ENCODE peak calls at places on chromosomes 1 and 21, in seven cellular contexts. F is stimulated activated CD8-positive, alpha-beta memory T cell treated with anti-CD3 and anti-CD28 coated beads, Interleukin-15, amount 100 ng/mL, for 4 hours; O is GM03348; K is T-helper 9 cell; S is right cardiac atrium; E is fibroblast of lung; J is breast epithelium. Q is an unnamed sample.

GRCh38 chr1:213507472-213508223 is 456.6 kb downstream of the RPS6KC1 start:
- DNase-seq in F (no peak), O (no peak), K (no peak), S (no peak), E (no peak), J (no peak), Q (no peak)

GRCh38 chr1:62210960-62211359 is 16.3 kb downstream of the L1TD1 start:
- DNase-seq in F (no peak), O (no peak), K (no peak), S (no peak), E (no peak), J (no peak), Q (no peak)

GRCh38 chr1:113846391-113847035 is 25.0 kb downstream of the PTPN22 start:
- DNase-seq in F (no peak), O (no peak), K (no peak), S (no peak), E (no peak), J (no peak), Q (no peak)

GRCh38 chr1:13828454-13829151 is 128.6 kb downstream of the PRDM2 start:
- DNase-seq in F (no peak), O (no peak), K (no peak), S (no peak), E (no peak), J (peak; percentile 12), Q (no peak)

GRCh38 chr1:66933887-66934700 is 9.3 kb downstream of the MIER1 start:
- DNase-seq in F (no peak), O (no peak), K (no peak), S (no peak), E (no peak), J (no peak), Q (no peak)

GRCh38 chr1:202811296-202812175 is 782 bp downstream of the PCAT6 start:
- DNase-seq in F (no peak), O (peak; percentile 57), K (peak; percentile 4), S (no peak), E (peak; percentile 8), J (peak; percentile 21), Q (no peak)

GRCh38 chr1:147109762-147110161 is 62.5 kb downstream of the PRKAB2 start:
- DNase-seq in F (no peak), O (no peak), K (no peak), S (no peak), E (no peak), J (peak; percentile 26), Q (peak; percentile 65)

GRCh38 chr1:36663772-36664430 is 181.2 kb upstream of the CSF3R start:
- DNase-seq in F (no peak), O (no peak), K (no peak), S (no peak), E (no peak), J (no peak), Q (no peak)

GRCh38 chr21:45309069-45309521 is 21.4 kb upstream of the POFUT2 start:
- DNase-seq in F (no peak), O (peak; percentile 65), K (peak; percentile 52), S (peak; percentile 81), E (peak; percentile 72), J (no peak), Q (no peak)

GRCh38 chr1:59434336-59434735 is 137.4 kb downstream of the FGGY start:
- DNase-seq in F (no peak), O (peak; percentile 51), K (no peak), S (no peak), E (no peak), J (no peak), Q (no peak)

GRCh38 chr1:47507921-47508894 is 70.4 kb downstream of the FOXD2 start:
- DNase-seq in F (peak; percentile 13), O (peak; percentile 40), K (no peak), S (peak; percentile 22), E (no peak), J (no peak), Q (no peak)

GRCh38 chr1:57353589-57353988 is 70.3 kb downstream of the DAB1 start:
- DNase-seq in F (no peak), O (peak; percentile 36), K (no peak), S (no peak), E (peak; percentile 39), J (no peak), Q (no peak)

GRCh38 chr1:156689035-156689959 is 12.1 kb upstream of the NES start:
- DNase-seq in F (peak; percentile 49), O (peak; percentile 92), K (peak; percentile 67), S (peak; percentile 76), E (peak; percentile 83), J (peak; percentile 72), Q (no peak)

GRCh38 chr1:17665950-17666720 is 89.0 kb upstream of the ACTL8 start:
- DNase-seq in F (no peak), O (no peak), K (no peak), S (no peak), E (no peak), J (no peak), Q (no peak)

GRCh38 chr1:194133152-194133551 is 946.7 kb upstream of the B3GALT2 start:
- DNase-seq in F (no peak), O (no peak), K (no peak), S (no peak), E (no peak), J (no peak), Q (no peak)

GRCh38 chr1:209569445-209570207 is 13.9 kb upstream of the CAMK1G start:
- DNase-seq in F (peak; percentile 30), O (peak; percentile 69), K (peak; percentile 70), S (peak; percentile 79), E (peak; percentile 80), J (peak; percentile 75), Q (peak; percentile 66)

GRCh38 chr1:54284781-54285563 is 85.0 kb downstream of the MRPL37 start:
- DNase-seq in F (no peak), O (no peak), K (no peak), S (no peak), E (no peak), J (no peak), Q (no peak)

GRCh38 chr1:110336300-110337039 is 2.7 kb upstream of the RBM15 start:
- DNase-seq in F (no peak), O (no peak), K (no peak), S (no peak), E (no peak), J (no peak), Q (peak; percentile 32)

GRCh38 chr21:33940846-33941245 is 25.2 kb upstream of the ATP5PO start:
- DNase-seq in F (no peak), O (no peak), K (no peak), S (no peak), E (peak; percentile 57), J (no peak), Q (no peak)

GRCh38 chr1:84247425-84248220 is 53.9 kb upstream of the SAMD13 start:
- DNase-seq in F (no peak), O (no peak), K (no peak), S (no peak), E (peak; percentile 96), J (no peak), Q (peak; percentile 89)

GRCh38 chr1:53089478-53090226 is 27.6 kb downstream of the PODN start:
- DNase-seq in F (no peak), O (no peak), K (no peak), S (no peak), E (peak; percentile 25), J (no peak), Q (no peak)

GRCh38 chr1:155324717-155325595 is 4.3 kb downstream of the RUSC1 start:
- DNase-seq in F (no peak), O (peak; percentile 77), K (no peak), S (peak; percentile 61), E (no peak), J (peak; percentile 47), Q (no peak)

GRCh38 chr1:234009668-234010067 is 105.2 kb downstream of the SLC35F3 start:
- DNase-seq in F (no peak), O (no peak), K (no peak), S (no peak), E (no peak), J (no peak), Q (no peak)

Q was measured in LNCaP clone FGC.